ENCODE peak calls at places on chromosomes 12 and 14, in six cellular contexts. U is stimulated activated CD4-positive, alpha-beta T cell treated with anti-CD3 and anti-CD28 coated beads, TNF-alpha, amount 100 ng/mL, for 4 hours; D is activated T-cell treated with anti-CD3 and anti-CD28 coated beads, Interleukin-2, amount 50 U/mL, for 48 hours; L is A549; X is SW 1271; O is transverse colon. J is an unnamed sample.

GRCh38 chr12:12439636-12440035 is 82.8 kb downstream of the BORCS5 start:
- DNase-seq in O (no peak), U (no peak), X (no peak), L (peak; percentile 41), D (peak; percentile 77), J (peak; percentile 77)

GRCh38 chr14:95039993-95040348 is 117.4 kb downstream of the DICER1 start:
- DNase-seq in D (no peak), L (no peak), X (no peak), O (no peak), U (no peak), J (no peak)

GRCh38 chr12:131375972-131376345 is 334.9 kb upstream of the SFSWAP start:
- DNase-seq in O (no peak), D (no peak), L (no peak), X (no peak), U (no peak), J (no peak)

GRCh38 chr14:95475540-95476240 is 40.8 kb downstream of the SYNE3 start:
- DNase-seq in O (no peak), U (no peak), X (no peak), L (no peak), D (no peak), J (no peak)

GRCh38 chr12:50188875-50189575 is 21.9 kb upstream of the CERS5 start:
- DNase-seq in X (no peak), U (no peak), D (peak; percentile 42), O (peak; percentile 18), L (no peak), J (no peak)

GRCh38 chr14:35934499-35934898 is 108.4 kb downstream of the BRMS1L start:
- DNase-seq in X (no peak), L (no peak), D (no peak), U (no peak), O (no peak), J (no peak)

GRCh38 chr12:41924111-41924510 is 220.6 kb downstream of the GXYLT1 start:
- DNase-seq in D (no peak), O (no peak), U (no peak), X (no peak), L (no peak), J (no peak)

GRCh38 chr12:133081408-133081806 is 684 bp downstream of the ZNF140 start:
- DNase-seq in X (no peak), L (no peak), U (no peak), D (no peak), O (peak; percentile 9), J (no peak)

GRCh38 chr12:124636138-124636968 is 68.9 kb upstream of the NCOR2 start:
- DNase-seq in U (peak; percentile 15), X (peak; percentile 74), D (peak; percentile 58), L (no peak), O (peak; percentile 69), J (no peak)

GRCh38 chr12:124613151-124613585 is 45.8 kb upstream of the NCOR2 start:
- DNase-seq in O (peak; percentile 63), X (no peak), U (no peak), L (no peak), D (no peak), J (peak; percentile 41)

GRCh38 chr12:115941362-115941761 is 336.1 kb downstream of the MED13L start:
- DNase-seq in O (no peak), X (no peak), D (no peak), U (no peak), L (no peak), J (no peak)

GRCh38 chr14:104536942-104537612 is 42.5 kb upstream of the C14orf180 start:
- DNase-seq in X (no peak), D (no peak), O (no peak), L (peak; percentile 46), U (no peak), J (no peak)

GRCh38 chr12:128069359-128069997 is 197.5 kb upstream of the TMEM132C start:
- DNase-seq in O (peak; percentile 63), L (peak; percentile 15), X (no peak), D (peak; percentile 35), U (no peak), J (no peak)

GRCh38 chr12:124856842-124857178 is 6.9 kb downstream of the SCARB1 start:
- DNase-seq in D (no peak), O (no peak), U (no peak), L (no peak), X (no peak), J (no peak)

GRCh38 chr14:49897965-49898364 is 5.1 kb downstream of the ARF6 start:
- DNase-seq in U (no peak), X (no peak), O (no peak), D (no peak), L (no peak), J (peak; percentile 62)

GRCh38 chr12:108635201-108635996 is 1.7 kb upstream of the SELPLG start:
- DNase-seq in O (peak; percentile 71), D (peak; percentile 65), U (no peak), X (no peak), L (no peak), J (no peak)

GRCh38 chr14:31421200-31421599 is 850 bp upstream of the HEATR5A start:
- DNase-seq in X (no peak), L (no peak), D (no peak), U (no peak), O (no peak), J (no peak)

GRCh38 chr14:59215353-59215752 is 26.9 kb downstream of the DAAM1 start:
- DNase-seq in L (no peak), U (no peak), D (no peak), X (no peak), O (peak; percentile 51), J (no peak)

GRCh38 chr12:124776126-124776513 is 87.5 kb downstream of the SCARB1 start:
- DNase-seq in X (no peak), O (no peak), D (no peak), L (no peak), U (no peak), J (no peak)

GRCh38 chr14:93035917-93036651 is 79.6 kb downstream of the ITPK1 start:
- DNase-seq in X (no peak), U (no peak), D (no peak), L (no peak), O (no peak), J (peak; percentile 67)

GRCh38 chr12:50061172-50061571 is 3.8 kb downstream of the ASIC1 start:
- DNase-seq in U (no peak), L (no peak), O (no peak), D (no peak), X (no peak), J (no peak)

GRCh38 chr14:105425823-105426247 is 6.2 kb downstream of the MTA1 start:
- DNase-seq in D (no peak), L (no peak), U (no peak), O (no peak), X (no peak), J (no peak)

GRCh38 chr12:75909714-75910451 is 121.7 kb downstream of the PHLDA1 start:
- DNase-seq in X (no peak), D (no peak), U (no peak), O (no peak), L (no peak), J (no peak)

GRCh38 chr12:46779879-46780278 is 45.9 kb downstream of the SLC38A4 start:
- DNase-seq in L (no peak), D (no peak), O (no peak), X (no peak), U (no peak), J (no peak)

GRCh38 chr12:48954781-48955501 is 2.3 kb downstream of the ARF3 start:
- DNase-seq in U (no peak), L (no peak), O (no peak), D (no peak), X (no peak), J (no peak)

GRCh38 chr12:111238075-111238734 is 130.7 kb downstream of the PHETA1 start:
- DNase-seq in O (no peak), L (no peak), U (no peak), D (no peak), X (no peak), J (no peak)

GRCh38 chr12:108683906-108684556 is 47.3 kb downstream of the CORO1C start:
- DNase-seq in L (no peak), X (no peak), U (no peak), D (no peak), O (no peak), J (no peak)

GRCh38 chr14:89767861-89768268 is 186.7 kb downstream of the EFCAB11 start:
- DNase-seq in D (peak; percentile 66), X (no peak), O (peak; percentile 51), U (no peak), L (no peak), J (no peak)

GRCh38 chr12:122202017-122202416 is 1.5 kb upstream of the B3GNT4 start:
- DNase-seq in L (no peak), D (no peak), U (no peak), O (no peak), X (no peak), J (no peak)

GRCh38 chr12:3725267-3726115 is 27.4 kb downstream of the CRACR2A start:
- DNase-seq in D (no peak), X (no peak), L (no peak), O (no peak), U (no peak), J (no peak)

GRCh38 chr12:129162805-129163204 is 309.5 kb downstream of the GLT1D1 start:
- DNase-seq in L (no peak), U (no peak), D (no peak), X (no peak), O (no peak), J (no peak)

GRCh38 chr14:53881161-53881846 is 75.3 kb downstream of the BMP4 start:
- DNase-seq in L (no peak), X (no peak), O (no peak), D (no peak), U (no peak), J (no peak)

GRCh38 chr14:95895720-95896119 is 19.1 kb downstream of the TUNAR start:
- DNase-seq in D (no peak), U (no peak), O (no peak), X (no peak), L (peak; percentile 64), J (no peak)

GRCh38 chr12:96070670-96071279 is 35.4 kb upstream of the LTA4H start:
- DNase-seq in U (no peak), D (no peak), O (peak; percentile 13), X (no peak), L (no peak), J (peak; percentile 53)

GRCh38 chr14:81219821-81220487 is 805 bp downstream of the GTF2A1 start:
- DNase-seq in U (peak; percentile 24), X (no peak), L (no peak), O (peak; percentile 29), D (peak; percentile 57), J (no peak)

GRCh38 chr12:87320724-87321123 is 708.5 kb downstream of the C12orf50 start:
- DNase-seq in L (no peak), X (no peak), O (no peak), D (no peak), U (no peak), J (no peak)

GRCh38 chr12:48185181-48185919 is 1.9 kb downstream of the CCDC184 start:
- DNase-seq in U (no peak), L (no peak), X (no peak), D (no peak), O (no peak), J (no peak)

GRCh38 chr12:108519558-108519957 is 4.5 kb downstream of the FICD start:
- DNase-seq in U (no peak), D (no peak), X (no peak), L (no peak), O (no peak), J (no peak)

J was measured in PC-9.